ENCODE peak calls at places on chromosome 6, in four cellular contexts. H is K562, F is GM12878, Q is HL-60. G is an unnamed sample.

GRCh38 chr6:87705070-87705691 is 3.1 kb upstream of the AKIRIN2 start:
- DNase-seq in H (peak), F (peak), Q (no peak), G (no peak)

GRCh38 chr6:167501831-167502385 is 177.0 kb downstream of the TTLL2 start:
- DNase-seq in F (no peak), Q (no peak), H (peak), G (no peak)

GRCh38 chr6:87918461-87918941 is 129.1 kb upstream of the SPACA1 start:
- DNase-seq in Q (no peak), H (no peak), F (no peak), G (no peak)

GRCh38 chr6:125714431-125715090 is 34.9 kb upstream of the HEY2 start:
- DNase-seq in F (peak), H (no peak), Q (no peak), G (no peak)

GRCh38 chr6:122222761-122223160 is 176.7 kb upstream of the HSF2 start:
- DNase-seq in H (no peak), Q (no peak), F (no peak), G (no peak)

GRCh38 chr6:27866370-27867050 is 45.7 kb downstream of the OR2B2 start:
- DNase-seq in H (peak), F (peak), Q (peak), G (no peak)

GRCh38 chr6:83183082-83183828 is 9.8 kb downstream of the PGM3 start:
- DNase-seq in F (no peak), Q (no peak), H (no peak), G (no peak)

GRCh38 chr6:72218125-72218524 is 331.8 kb downstream of the RIMS1 start:
- DNase-seq in F (no peak), H (peak), Q (no peak), G (no peak)

GRCh38 chr6:156595481-156595880 is 181.7 kb upstream of the ARID1B start:
- DNase-seq in F (no peak), H (no peak), Q (no peak), G (no peak)

GRCh38 chr6:111468329-111469012 is 14.5 kb downstream of the REV3L start:
- DNase-seq in F (no peak), H (no peak), Q (no peak), G (no peak)

GRCh38 chr6:43267619-43268347 is 24.5 kb downstream of the TTBK1 start:
- DNase-seq in Q (no peak), H (peak), F (no peak), G (no peak)
- TF ChIP-seq SPI1 in Q (no peak), H (no peak), F (no peak), G (no peak)

DNA sequence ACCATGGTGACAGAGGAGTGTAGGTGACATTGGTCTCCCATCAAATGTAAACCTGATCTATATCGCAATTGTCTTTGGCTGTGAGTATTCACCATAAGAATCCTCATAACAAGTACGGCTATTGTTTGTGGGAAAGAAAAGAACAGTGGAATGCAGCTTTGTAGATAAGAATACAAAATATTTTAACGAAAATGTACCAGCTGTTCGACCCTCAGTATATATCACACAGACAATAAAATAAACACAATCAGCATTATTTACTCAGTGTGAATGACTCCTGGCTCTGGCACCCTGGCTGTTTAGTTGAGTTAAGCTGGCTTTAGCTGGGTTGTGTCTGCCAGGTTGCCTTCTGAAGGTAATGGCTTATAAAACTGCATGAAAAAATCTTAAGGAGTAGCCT is 43.4 kb downstream of the SNRNP48 start:
- DNase-seq in Q (no peak), F (no peak), H (no peak), G (no peak)
- TF ChIP-seq SPI1 in Q (no peak), F (no peak), H (no peak), G (no peak)

DNA sequence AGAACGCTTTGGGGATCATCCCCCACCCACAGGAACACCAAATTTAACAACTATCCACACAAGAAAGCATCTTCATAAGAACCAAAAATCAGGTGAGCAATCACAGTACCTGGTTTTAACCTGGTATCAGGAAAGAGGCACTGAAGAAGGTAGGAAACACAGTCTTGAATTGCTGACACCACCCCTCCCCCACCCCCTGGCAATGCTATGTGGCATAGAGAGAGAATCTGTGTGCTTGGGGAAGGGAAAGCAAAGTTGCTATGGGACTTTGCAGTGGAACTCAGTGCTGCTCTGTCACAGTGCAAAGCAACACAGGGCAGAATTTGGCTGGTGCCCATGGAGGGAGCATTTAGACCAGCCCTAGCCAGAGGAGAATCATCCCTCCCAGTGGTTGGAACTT is 565.6 kb downstream of the EPM2A start:
- DNase-seq in H (no peak), Q (no peak), F (no peak), G (no peak)
- TF ChIP-seq SPI1 in H (no peak), Q (no peak), F (no peak), G (no peak)

DNA sequence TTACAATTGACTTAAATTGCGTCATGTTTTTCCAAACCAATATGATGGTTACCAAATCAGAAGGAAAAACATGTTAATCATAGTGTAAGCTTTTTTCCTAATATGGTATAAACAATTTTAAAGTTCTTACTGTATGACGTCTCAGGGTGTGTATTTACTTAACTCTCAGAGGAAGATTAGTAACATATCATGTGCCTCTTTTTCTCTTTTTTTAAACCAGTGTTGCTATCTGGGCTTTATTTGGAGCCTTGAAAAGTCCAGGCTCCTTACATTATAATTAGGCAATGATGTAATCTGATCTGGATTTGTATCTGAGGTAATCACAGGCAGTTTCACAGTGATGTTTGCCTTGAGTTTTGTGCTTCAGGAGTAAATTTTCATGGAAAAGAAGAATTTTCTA is 20.4 kb upstream of the RAB23 start:
- DNase-seq in H (no peak), F (no peak), Q (no peak), G (no peak)
- TF ChIP-seq SPI1 in H (no peak), F (no peak), Q (no peak), G (no peak)

DNA sequence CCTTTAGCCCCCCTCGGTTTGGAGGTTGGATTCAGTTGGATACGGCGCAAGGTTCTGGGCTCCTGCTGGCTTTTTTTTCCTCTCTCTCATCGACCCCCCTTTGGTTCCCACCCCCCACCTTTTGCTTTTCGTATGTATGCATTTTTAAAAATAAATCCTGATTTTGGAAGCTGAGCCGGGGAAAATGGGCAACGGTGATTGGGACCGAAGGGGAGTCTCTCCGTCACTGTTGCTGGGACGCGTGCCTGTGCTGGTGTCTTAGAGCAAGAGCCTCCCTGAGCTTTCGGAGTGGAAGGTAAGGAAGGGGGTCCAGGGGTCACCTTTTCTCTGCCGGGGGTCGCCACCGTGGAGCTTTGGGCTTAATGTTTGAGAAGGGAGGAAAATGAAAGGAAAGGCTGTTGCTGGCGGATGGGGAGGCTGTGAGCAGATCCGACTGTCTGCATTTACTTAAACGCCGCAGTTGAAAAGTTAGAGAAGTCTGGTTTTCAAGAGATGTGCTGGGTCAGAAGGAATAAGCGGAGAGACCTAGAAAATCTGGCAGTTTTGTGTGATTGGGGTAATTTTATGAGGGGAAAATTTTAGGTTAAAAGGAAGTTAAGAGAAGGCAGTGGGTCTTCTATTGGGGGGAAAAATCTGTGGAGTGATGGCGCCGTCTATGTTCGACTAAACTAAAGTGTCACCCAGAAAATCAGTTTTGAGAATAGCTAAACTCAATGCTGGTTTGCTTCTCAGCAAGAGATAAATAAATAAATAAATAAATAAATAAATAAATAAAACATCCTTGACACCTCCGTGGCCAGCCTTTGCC is 828 bp downstream of the ADGRB3 start:
- DNase-seq in H (peak), F (no peak), Q (no peak), G (peak)
- TF ChIP-seq SPI1 in H (no peak), F (no peak), Q (no peak), G (no peak)

G was measured in GM12891.